ENCODE peak calls at places on chromosomes 1 and 21, in nine cellular contexts. T is tibial artery, N is endodermal cell, J is breast epithelium, V is testis, I is psoas muscle, R is aorta, Q is neuronal stem cell, W is prostate gland. Y is an unnamed sample.

GRCh38 chr1:67973061-67973460 is 77.4 kb downstream of the DIRAS3 start:
- DNase-seq in T (no peak), N (no peak), J (no peak), V (no peak), I (no peak), R (no peak), Q (no peak), W (no peak), Y (no peak)

GRCh38 chr1:226772456-226773139 is 33.5 kb upstream of the ITPKB start:
- DNase-seq in T (no peak), N (no peak), J (no peak), V (no peak), I (no peak), R (no peak), Q (no peak), W (no peak), Y (no peak)

GRCh38 chr1:22831729-22832413 is 121.2 kb downstream of the EPHB2 start:
- DNase-seq in T (no peak), N (no peak), J (no peak), V (no peak), I (peak; percentile 32), R (no peak), Q (no peak), W (no peak), Y (no peak)

GRCh38 chr1:212359794-212360479 is 54.7 kb downstream of the PACC1 start:
- DNase-seq in T (no peak), N (no peak), J (no peak), V (no peak), I (no peak), R (no peak), Q (no peak), W (no peak), Y (no peak)

GRCh38 chr1:212712451-212713303 is 13.0 kb upstream of the BATF3 start:
- DNase-seq in T (no peak), N (no peak), J (no peak), V (no peak), I (no peak), R (no peak), Q (no peak), W (no peak), Y (no peak)

GRCh38 chr1:43983253-43983904 is 4.4 kb downstream of the B4GALT2 start:
- DNase-seq in T (no peak), N (no peak), J (no peak), V (no peak), I (no peak), R (no peak), Q (no peak), W (no peak), Y (no peak)

GRCh38 chr1:39919545-39919944 is 17.8 kb upstream of the MYCL start:
- DNase-seq in T (no peak), N (peak; percentile 84), J (no peak), V (peak; percentile 70), I (no peak), R (no peak), Q (peak; percentile 38), W (peak; percentile 58), Y (peak; percentile 69)

GRCh38 chr1:23951646-23952095 is 8.0 kb upstream of the PNRC2 start:
- DNase-seq in T (no peak), N (no peak), J (no peak), V (no peak), I (peak; percentile 21), R (no peak), Q (peak; percentile 26), W (no peak), Y (peak; percentile 50)

DNA sequence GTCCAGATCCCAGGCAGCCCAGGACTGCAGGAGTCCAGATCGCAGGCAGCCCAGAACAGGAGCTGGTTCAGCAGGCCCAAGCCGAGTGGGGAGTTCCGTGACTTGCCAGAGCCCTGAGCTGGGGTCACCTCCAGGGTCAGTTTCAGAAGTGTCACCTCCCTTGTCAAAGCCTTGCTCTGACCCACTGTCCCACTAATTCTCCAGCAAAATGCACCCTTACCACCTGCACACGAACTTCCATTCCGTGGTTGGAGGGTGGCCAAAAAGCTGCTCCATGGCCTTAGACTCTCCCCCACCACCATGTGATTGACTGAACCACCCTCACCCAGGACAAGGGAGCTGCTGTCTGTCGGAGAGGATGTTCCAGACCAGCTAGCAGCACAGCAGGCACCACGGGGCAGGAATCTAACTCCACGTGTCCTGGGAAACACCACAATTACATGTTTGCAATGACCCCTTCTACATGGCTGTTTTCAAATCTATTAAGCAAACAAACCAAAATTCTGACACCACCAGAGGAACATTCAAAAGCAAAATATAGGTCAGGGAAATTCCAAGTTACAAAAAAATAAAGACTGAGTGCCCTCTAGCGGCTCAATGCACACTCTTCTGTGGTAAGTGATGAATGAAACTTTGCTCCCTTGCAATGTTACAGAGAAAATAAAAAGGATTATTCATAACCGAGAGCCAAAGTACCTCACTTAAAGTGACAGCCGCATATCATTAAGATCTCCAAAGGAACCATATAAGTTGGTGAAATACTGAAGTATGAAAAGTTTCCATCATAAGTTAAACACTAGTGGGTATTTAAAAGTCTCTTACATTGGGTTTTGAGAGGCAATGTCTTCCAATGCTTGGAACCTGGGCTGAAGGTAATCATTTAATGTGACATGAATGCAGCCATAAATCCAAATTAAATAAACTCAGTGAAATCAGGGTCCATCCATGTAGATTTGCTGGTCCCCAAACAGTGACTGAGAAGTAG is 76.3 kb downstream of the NPHP4 start:
- DNase-seq in T (peak; percentile 38), N (peak; percentile 61), J (no peak), V (peak; percentile 55), I (no peak), R (no peak), Q (no peak), W (no peak), Y (no peak)
- H3K27ac ChIP-seq in T (no peak overlapping the region), N (no peak overlapping the region), J (no peak overlapping the region), V (no peak overlapping the region), I (no peak overlapping the region), R (no peak overlapping the region), Q (no peak overlapping the region), W (no peak overlapping the region), Y (peak overlapping the region; percentile 61)

DNA sequence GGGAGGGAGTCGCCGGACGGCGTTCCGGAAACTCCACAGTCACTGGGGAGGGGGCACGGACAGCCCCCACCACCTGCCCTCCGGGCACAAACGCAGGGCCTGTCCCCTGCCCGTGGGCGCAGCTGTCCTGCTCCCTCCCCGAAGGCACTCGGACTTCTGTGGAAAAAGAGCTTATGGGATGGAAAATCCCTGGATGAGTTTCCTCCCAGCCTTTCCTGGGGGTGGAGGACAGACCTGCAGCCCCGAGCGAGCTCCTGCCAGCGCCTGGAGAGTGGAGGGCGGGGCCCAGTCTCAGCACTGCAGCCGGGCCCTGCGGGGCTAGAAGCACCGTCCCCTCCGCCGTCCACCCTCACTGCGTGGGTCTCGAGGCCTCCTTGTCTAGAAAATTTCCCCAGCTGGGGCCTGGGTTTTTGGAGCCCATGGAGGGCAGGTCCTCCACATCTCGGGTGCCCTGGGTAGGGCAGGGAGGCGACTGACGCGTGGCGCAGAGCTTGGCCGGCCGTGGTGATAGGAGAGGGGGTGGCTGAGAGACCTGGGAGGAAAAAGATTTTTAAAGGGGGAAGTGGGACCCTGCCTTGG is 6.5 kb upstream of the COL6A1 start:
- DNase-seq in T (peak; percentile 85), N (peak; percentile 85), J (peak; percentile 51), V (peak; percentile 65), I (peak; percentile 66), R (peak; percentile 89), Q (no peak), W (no peak), Y (peak; percentile 68)
- H3K27me3 ChIP-seq in T (no peaks in the 10 kb centered on the region), N (no peaks in the 10 kb centered on the region), J (no peaks in the 10 kb centered on the region), V (no peaks in the 10 kb centered on the region), I (peaks cover 40% of the 10 kb centered on the region), R (no peaks in the 10 kb centered on the region), Q (peaks cover 14% of the 10 kb centered on the region), W (no peaks in the 10 kb centered on the region), Y (no peaks in the 10 kb centered on the region)

DNA sequence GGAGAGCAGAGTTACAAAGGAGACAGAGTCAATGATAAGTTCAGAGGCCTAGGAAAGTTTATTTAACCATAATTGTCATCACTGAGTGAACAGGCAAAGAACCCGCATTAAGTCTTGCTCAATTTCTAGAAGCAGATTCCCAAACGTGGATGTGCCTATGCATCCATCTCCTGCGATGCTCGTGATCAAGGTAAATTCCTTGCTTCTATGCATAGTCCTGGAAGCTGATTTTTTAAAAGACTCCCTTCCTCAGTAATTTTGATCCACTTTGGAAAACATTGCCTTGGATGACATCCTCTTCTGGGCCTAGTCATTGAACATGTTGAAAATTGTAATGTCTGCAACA is 116.4 kb downstream of the TNFSF18 start:
- DNase-seq in T (no peak), N (no peak), J (no peak), V (no peak), I (no peak), R (no peak), Q (no peak), W (no peak), Y (no peak)
- H3K4me3 ChIP-seq in T (no peak overlapping the region), N (no peak overlapping the region), J (no peak overlapping the region), V (no peak overlapping the region), I (no peak overlapping the region), R (no peak overlapping the region), Q (no peak overlapping the region), W (no peak overlapping the region), Y (no peak overlapping the region)

DNA sequence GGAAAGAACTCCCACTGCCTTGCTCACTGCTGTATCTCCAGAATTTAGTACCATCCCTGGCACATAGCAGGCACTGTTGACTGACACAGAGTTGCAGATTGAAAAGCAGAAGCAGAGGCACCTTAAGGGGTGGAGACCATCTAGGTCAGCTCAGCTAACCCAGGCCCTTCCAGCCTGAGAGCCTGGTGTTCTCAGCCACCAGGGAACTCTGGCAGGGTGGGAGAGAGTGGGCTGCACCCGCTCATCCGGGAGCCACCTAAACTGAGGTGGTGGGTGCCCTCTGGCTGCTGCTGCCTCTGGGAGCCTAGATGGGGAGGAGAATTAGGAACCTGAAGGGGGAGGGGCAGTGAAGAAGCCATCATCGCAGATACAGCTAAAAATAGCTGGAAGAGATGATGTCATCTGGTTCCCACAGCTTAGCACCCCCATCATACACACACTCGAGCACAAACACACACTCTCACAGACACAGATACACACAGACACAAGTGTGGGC is 1.5 kb upstream of the TSPAN1 start:
- DNase-seq in T (no peak), N (peak; percentile 59), J (no peak), V (no peak), I (no peak), R (peak; percentile 57), Q (no peak), W (no peak), Y (peak; percentile 50)
- H3K27ac ChIP-seq in T (peak overlapping the region; percentile 71), N (no peak overlapping the region), J (peak overlapping the region; percentile 83), V (no peak overlapping the region), I (peak overlapping the region; percentile 47), R (no peak overlapping the region), Q (no peak overlapping the region), W (peak overlapping the region; percentile 17), Y (no peak overlapping the region)